ENCODE peak calls at places on chromosome 19, in nine cellular contexts. One of them, this sample, is unnamed.

GRCh38 chr19:49347835-49348234 is 12.6 kb downstream of the CD37 start:
- DNase-seq in T-helper 22 cell: no peak
- DNase-seq in C1 segment of cervical spinal cord: no peak
- DNase-seq in MV-4-11: peak
- DNase-seq in AG08396: peak
- DNase-seq in NCI-H2081: no peak
- DNase-seq in Kasumi-1: peak
- DNase-seq in left lung: no peak
- DNase-seq in NCI-H1048: no peak
- DNase-seq in this sample: peak

GRCh38 chr19:8057545-8058270 is 5.1 kb downstream of the CCL25 start:
- DNase-seq in Kasumi-1: no peak
- DNase-seq in T-helper 22 cell: no peak
- DNase-seq in NCI-H1048: no peak
- DNase-seq in C1 segment of cervical spinal cord: no peak
- DNase-seq in NCI-H2081: no peak
- DNase-seq in left lung: no peak
- DNase-seq in MV-4-11: no peak
- DNase-seq in AG08396: no peak
- DNase-seq in this sample: no peak

GRCh38 chr19:44718441-44719261 is 19.7 kb downstream of the CEACAM16 start:
- DNase-seq in left lung: peak
- DNase-seq in NCI-H1048: no peak
- DNase-seq in MV-4-11: peak
- DNase-seq in NCI-H2081: no peak
- DNase-seq in Kasumi-1: no peak
- DNase-seq in AG08396: peak
- DNase-seq in C1 segment of cervical spinal cord: no peak
- DNase-seq in T-helper 22 cell: no peak
- DNase-seq in this sample: peak

GRCh38 chr19:18053571-18054219 is 33.0 kb downstream of the IL12RB1 start:
- DNase-seq in NCI-H1048: no peak
- DNase-seq in left lung: no peak
- DNase-seq in Kasumi-1: no peak
- DNase-seq in MV-4-11: no peak
- DNase-seq in C1 segment of cervical spinal cord: no peak
- DNase-seq in T-helper 22 cell: no peak
- DNase-seq in AG08396: peak
- DNase-seq in NCI-H2081: no peak
- DNase-seq in this sample: no peak

GRCh38 chr19:37997911-37998344 is 90.9 kb downstream of the SIPA1L3 start:
- DNase-seq in MV-4-11: peak
- DNase-seq in Kasumi-1: no peak
- DNase-seq in T-helper 22 cell: no peak
- DNase-seq in AG08396: peak
- DNase-seq in NCI-H2081: no peak
- DNase-seq in left lung: no peak
- DNase-seq in NCI-H1048: no peak
- DNase-seq in C1 segment of cervical spinal cord: no peak
- DNase-seq in this sample: no peak

GRCh38 chr19:4581381-4582111 is 22.1 kb upstream of the SEMA6B start:
- DNase-seq in NCI-H2081: peak
- DNase-seq in AG08396: peak
- DNase-seq in T-helper 22 cell: no peak
- DNase-seq in NCI-H1048: no peak
- DNase-seq in C1 segment of cervical spinal cord: no peak
- DNase-seq in left lung: no peak
- DNase-seq in MV-4-11: no peak
- DNase-seq in Kasumi-1: no peak
- DNase-seq in this sample: peak

GRCh38 chr19:32814624-32815023 is 54.9 kb downstream of the SLC7A9 start:
- DNase-seq in C1 segment of cervical spinal cord: no peak
- DNase-seq in Kasumi-1: no peak
- DNase-seq in NCI-H2081: no peak
- DNase-seq in NCI-H1048: no peak
- DNase-seq in AG08396: no peak
- DNase-seq in left lung: no peak
- DNase-seq in MV-4-11: no peak
- DNase-seq in T-helper 22 cell: no peak
- DNase-seq in this sample: no peak

GRCh38 chr19:2260341-2260751 is 4.1 kb upstream of the JSRP1 start:
- DNase-seq in AG08396: no peak
- DNase-seq in C1 segment of cervical spinal cord: no peak
- DNase-seq in left lung: no peak
- DNase-seq in NCI-H1048: no peak
- DNase-seq in MV-4-11: no peak
- DNase-seq in Kasumi-1: no peak
- DNase-seq in T-helper 22 cell: no peak
- DNase-seq in NCI-H2081: no peak
- DNase-seq in this sample: peak

GRCh38 chr19:55210120-55210493 is 806 bp upstream of the PTPRH start:
- DNase-seq in T-helper 22 cell: no peak
- DNase-seq in AG08396: peak
- DNase-seq in NCI-H1048: no peak
- DNase-seq in NCI-H2081: peak
- DNase-seq in left lung: no peak
- DNase-seq in Kasumi-1: no peak
- DNase-seq in C1 segment of cervical spinal cord: no peak
- DNase-seq in MV-4-11: no peak
- DNase-seq in this sample: peak

GRCh38 chr19:58183822-58184215 is 958 bp downstream of the ZNF274 start:
- DNase-seq in MV-4-11: peak
- DNase-seq in C1 segment of cervical spinal cord: no peak
- DNase-seq in NCI-H1048: no peak
- DNase-seq in Kasumi-1: peak
- DNase-seq in NCI-H2081: no peak
- DNase-seq in T-helper 22 cell: no peak
- DNase-seq in AG08396: no peak
- DNase-seq in left lung: no peak
- DNase-seq in this sample: no peak

GRCh38 chr19:29326351-29326750 is 113.4 kb upstream of the UQCRFS1 start:
- DNase-seq in Kasumi-1: no peak
- DNase-seq in left lung: no peak
- DNase-seq in NCI-H2081: no peak
- DNase-seq in AG08396: no peak
- DNase-seq in MV-4-11: no peak
- DNase-seq in C1 segment of cervical spinal cord: no peak
- DNase-seq in NCI-H1048: no peak
- DNase-seq in T-helper 22 cell: no peak
- DNase-seq in this sample: no peak